ENCODE peak calls at places on chromosomes 2 and 18, in ten cellular contexts. E is activated T-helper 1 cell treated with anti-CD3 and anti-CD28 coated beads, Interleukin-12 subunit alpha, Interleukin-12 subunit beta, Interleukin-2, Interleukin-4 antibody, amounts not matched to agents 30 ng/mL and 10 ng/mL and 1 ng/mL, durations not matched to agents 14 hours and 24 hours and 36 hours; J is heart left ventricle; Y is T-helper 1 cell; O is NCI-H226; K is naive thymus-derived CD8-positive, alpha-beta T cell; A is substantia nigra; C is NCI-H1105 treated with DMSO at 0.1 percent for 48 hours; M is COR-L47; I is AG04449. F is an unnamed sample.

GRCh38 chr18:45547910-45548309 is 67.4 kb upstream of the SLC14A2 start:
- DNase-seq in E (no peak), J (no peak), Y (no peak), O (no peak), K (no peak), A (no peak), C (no peak), M (no peak), I (no peak), F (no peak)

GRCh38 chr2:101970901-101971300 is 20.9 kb upstream of the IL1R2 start:
- DNase-seq in E (no peak), J (no peak), Y (no peak), O (no peak), K (no peak), A (no peak), C (no peak), M (no peak), I (no peak), F (no peak)

GRCh38 chr2:98242006-98242405 is 104.2 kb upstream of the CNGA3 start:
- DNase-seq in E (no peak), J (no peak), Y (no peak), O (no peak), K (no peak), A (no peak), C (no peak), M (no peak), I (no peak), F (peak)

GRCh38 chr18:78790511-78790910 is 189.1 kb upstream of the SALL3 start:
- DNase-seq in E (no peak), J (no peak), Y (no peak), O (no peak), K (no peak), A (no peak), C (no peak), M (no peak), I (no peak), F (no peak)

GRCh38 chr2:233062447-233062842 is 2.3 kb downstream of the INPP5D start:
- DNase-seq in E (no peak), J (no peak), Y (no peak), O (no peak), K (no peak), A (no peak), C (no peak), M (no peak), I (no peak), F (no peak)

GRCh38 chr2:10372195-10372861 is 69.6 kb downstream of the HPCAL1 start:
- DNase-seq in E (no peak), J (no peak), Y (no peak), O (no peak), K (no peak), A (no peak), C (no peak), M (no peak), I (no peak), F (no peak)

GRCh38 chr2:160914217-160914616 is 246.0 kb upstream of the TANK start:
- DNase-seq in E (no peak), J (no peak), Y (no peak), O (no peak), K (no peak), A (no peak), C (no peak), M (no peak), I (no peak), F (no peak)

GRCh38 chr2:195160959-195161358 is 496.1 kb upstream of the SLC39A10 start:
- DNase-seq in E (no peak), J (no peak), Y (no peak), O (no peak), K (no peak), A (no peak), C (no peak), M (no peak), I (no peak), F (no peak)

GRCh38 chr2:199460101-199460671 is 2.4 kb upstream of the SATB2 start:
- DNase-seq in E (no peak), J (no peak), Y (no peak), O (no peak), K (no peak), A (no peak), C (peak), M (no peak), I (no peak), F (no peak)

GRCh38 chr18:46335551-46336059 is 231.4 kb downstream of the HAUS1 start:
- DNase-seq in E (no peak), J (no peak), Y (no peak), O (no peak), K (no peak), A (no peak), C (no peak), M (peak), I (no peak), F (no peak)

GRCh38 chr2:17388790-17389189 is 129.4 kb downstream of the RAD51AP2 start:
- DNase-seq in E (no peak), J (no peak), Y (no peak), O (no peak), K (no peak), A (no peak), C (no peak), M (no peak), I (no peak), F (no peak)

GRCh38 chr18:9135912-9136314 is 668 bp upstream of the ANKRD12 start:
- DNase-seq in E (no peak), J (no peak), Y (no peak), O (peak), K (no peak), A (no peak), C (peak), M (peak), I (no peak), F (no peak)

GRCh38 chr2:176446718-176447414 is 177.6 kb downstream of the MTX2 start:
- DNase-seq in E (no peak), J (no peak), Y (no peak), O (no peak), K (no peak), A (no peak), C (no peak), M (no peak), I (no peak), F (no peak)

GRCh38 chr2:149808556-149808955 is 221.0 kb upstream of the MMADHC start:
- DNase-seq in E (no peak), J (no peak), Y (no peak), O (peak), K (no peak), A (no peak), C (no peak), M (no peak), I (peak), F (no peak)

GRCh38 chr2:131105950-131106801 is 1.0 kb downstream of the PLEKHB2 start:
- DNase-seq in E (peak), J (peak), Y (no peak), O (no peak), K (no peak), A (no peak), C (no peak), M (peak), I (no peak), F (peak)

GRCh38 chr2:75053484-75054112 is 95.2 kb downstream of the POLE4 start:
- DNase-seq in E (no peak), J (no peak), Y (no peak), O (no peak), K (no peak), A (no peak), C (peak), M (peak), I (no peak), F (no peak)

GRCh38 chr18:2939317-2939716 is 73.6 kb downstream of the LPIN2 start:
- DNase-seq in E (no peak), J (no peak), Y (no peak), O (no peak), K (no peak), A (no peak), C (no peak), M (no peak), I (no peak), F (no peak)

GRCh38 chr2:43269074-43269572 is 42.7 kb upstream of the ZFP36L2 start:
- DNase-seq in E (no peak), J (peak), Y (no peak), O (peak), K (no peak), A (no peak), C (no peak), M (peak), I (peak), F (peak)

GRCh38 chr2:201904529-201905420 is 98.4 kb downstream of the CDK15 start:
- DNase-seq in E (no peak), J (no peak), Y (no peak), O (no peak), K (no peak), A (no peak), C (no peak), M (no peak), I (no peak), F (no peak)

GRCh38 chr2:61434314-61434713 is 36.6 kb downstream of the USP34 start:
- DNase-seq in E (no peak), J (no peak), Y (no peak), O (no peak), K (no peak), A (no peak), C (no peak), M (no peak), I (no peak), F (no peak)

GRCh38 chr2:18630941-18631340 is 41.6 kb upstream of the NT5C1B start:
- DNase-seq in E (no peak), J (no peak), Y (no peak), O (no peak), K (no peak), A (no peak), C (no peak), M (no peak), I (no peak), F (no peak)